ENCODE peak calls at places on chromosomes 11 and 22, in seven cellular contexts. V is iPS-NIHi11, W is midbrain, T is KG1, R is GM23248, B is AG04449, C is HuH-7. J is an unnamed sample.

GRCh38 chr11:126833020-126833419 is 167.6 kb downstream of the KIRREL3 start:
- DNase-seq in V (no peak), W (no peak), T (no peak), R (no peak), B (no peak), C (no peak), J (no peak)

GRCh38 chr11:115911656-115912055 is 407.4 kb upstream of the CADM1 start:
- DNase-seq in V (no peak), W (no peak), T (no peak), R (no peak), B (no peak), C (no peak), J (no peak)

GRCh38 chr11:46728659-46729040 is 9.6 kb downstream of the F2 start:
- DNase-seq in V (no peak), W (no peak), T (no peak), R (no peak), B (no peak), C (no peak), J (no peak)

GRCh38 chr11:119617343-119617713 is 111.7 kb downstream of the NECTIN1 start:
- DNase-seq in V (no peak), W (no peak), T (no peak), R (peak; percentile 22), B (no peak), C (no peak), J (no peak)

GRCh38 chr11:120344302-120345004 is 8.2 kb downstream of the ARHGEF12 start:
- DNase-seq in V (no peak), W (peak; percentile 24), T (peak; percentile 88), R (peak; percentile 24), B (no peak), C (no peak), J (no peak)

GRCh38 chr11:119388103-119388502 is 6.6 kb upstream of the USP2 start:
- DNase-seq in V (no peak), W (no peak), T (no peak), R (no peak), B (no peak), C (no peak), J (no peak)

GRCh38 chr22:49968313-49968830 is 7.8 kb downstream of the PIM3 start:
- DNase-seq in V (peak; percentile 2), W (no peak), T (no peak), R (no peak), B (no peak), C (no peak), J (no peak)

GRCh38 chr11:77449060-77449521 is 24.8 kb downstream of the PAK1 start:
- DNase-seq in V (peak; percentile 26), W (no peak), T (peak; percentile 52), R (no peak), B (no peak), C (no peak), J (no peak)

GRCh38 chr11:35785287-35786167 is 123.0 kb downstream of the TRIM44 start:
- DNase-seq in V (no peak), W (no peak), T (no peak), R (peak; percentile 42), B (no peak), C (no peak), J (no peak)

GRCh38 chr11:62390237-62390636 is 28.6 kb upstream of the SCGB1A1 start:
- DNase-seq in V (no peak), W (no peak), T (no peak), R (no peak), B (no peak), C (no peak), J (no peak)

GRCh38 chr11:1217151-1217550 is 5.7 kb upstream of the MUC5B start:
- DNase-seq in V (peak; percentile 2), W (no peak), T (no peak), R (no peak), B (no peak), C (no peak), J (no peak)

GRCh38 chr11:83566948-83567347 is 280.8 kb upstream of the CCDC90B start:
- DNase-seq in V (no peak), W (no peak), T (no peak), R (peak; percentile 93), B (no peak), C (no peak), J (no peak)

J was measured in AG04450.